ENCODE peak calls at places on chromosomes 4 and X, in seven cellular contexts. M, W, P, A, C, U and O are unnamed samples. For H3K36me3 and H3K4me1, the result is how much of the 10 kb centered on the place peaks cover.

GRCh38 chr4:77021614-77022089 is 54.1 kb downstream of the CCNI start:
- DNase-seq in P (no peak), W (peak), A (no peak), M (no peak), U (no peak), C (no peak), O (no peak)

GRCh38 chr4:153465922-153466636 is at the start of gene TMEM131L:
- DNase-seq in W (peak), U (no peak), P (peak), C (peak), M (peak), A (peak), O (peak)

GRCh38 chr4:96093563-96093962 is 253.7 kb downstream of the PDHA2 start:
- DNase-seq in C (no peak), P (no peak), U (no peak), A (no peak), W (no peak), M (no peak), O (no peak)

GRCh38 chrX:136768469-136769084 is 12.2 kb downstream of the ARHGEF6 start:
- DNase-seq in A (no peak), U (no peak), C (peak), W (peak), P (no peak), M (peak), O (no peak)

GRCh38 chr4:17398805-17399204 is 113.1 kb downstream of the QDPR start:
- DNase-seq in U (no peak), M (no peak), C (no peak), A (no peak), W (no peak), P (no peak), O (no peak)

GRCh38 chr4:164313899-164314298 is 440.0 kb upstream of the SMIM31 start:
- DNase-seq in W (no peak), P (no peak), C (no peak), U (no peak), M (no peak), A (no peak), O (no peak)

GRCh38 chr4:12179264-12179616 is 750.5 kb upstream of the HS3ST1 start:
- DNase-seq in M (peak), A (no peak), U (no peak), W (no peak), C (no peak), P (no peak), O (no peak)

GRCh38 chrX:17065100-17065499 is 118.6 kb downstream of the REPS2 start:
- DNase-seq in C (no peak), P (no peak), M (no peak), A (no peak), W (no peak), U (no peak), O (no peak)

GRCh38 chr4:48725414-48725813 is 54.7 kb downstream of the FRYL start:
- DNase-seq in M (no peak), C (no peak), W (no peak), U (no peak), A (no peak), P (no peak), O (no peak)
- H3K27ac ChIP-seq in M (no peak), C (no peak), W (no peak), U (no peak), A (no peak), P (no peak), O (no peak)

GRCh38 chrX:121433289-121433688 is 385.9 kb downstream of the GLUD2 start:
- DNase-seq in A (no peak), M (no peak), W (no peak), C (no peak), U (no peak), P (no peak), O (no peak)
- H3K36me3 ChIP-seq in A (under half), M (under half), W (under half), C (under half), U (under half), P (under half), O (under half)

GRCh38 chr4:110092646-110093045 is 105.8 kb downstream of the ELOVL6 start:
- DNase-seq in C (no peak), W (no peak), M (no peak), P (no peak), A (no peak), U (no peak), O (no peak)
- H3K4me1 ChIP-seq in C (under half), W (under half), M (under half), P (under half), A (under half), U (under half), O (under half)

DNA sequence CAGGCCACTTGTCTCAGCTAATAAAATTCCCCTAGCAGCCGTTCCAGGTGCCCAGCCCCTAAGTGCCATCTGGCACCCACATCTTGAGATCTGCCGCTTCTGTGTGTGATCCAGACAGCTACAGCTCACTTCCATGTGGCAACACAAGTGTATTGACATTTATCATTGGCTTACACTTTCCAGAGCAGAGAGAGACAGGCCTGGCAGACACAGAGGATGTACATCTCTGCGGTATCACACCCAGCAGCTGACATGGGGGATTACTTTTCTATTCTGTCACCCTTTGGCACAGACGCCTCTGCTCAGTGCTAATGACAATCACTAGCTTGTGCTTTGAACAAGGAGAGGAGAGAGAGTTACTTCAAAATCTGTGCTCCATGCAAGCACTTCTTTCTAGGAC is 195.9 kb downstream of the KDR start:
- DNase-seq in W (no peak), U (no peak), A (no peak), C (no peak), P (no peak), M (no peak), O (no peak)
- H3K27ac ChIP-seq in W (no peak), U (no peak), A (peak), C (no peak), P (no peak), M (peak), O (no peak)

GRCh38 chrX:115425359-115425758 is 135.6 kb upstream of the PLS3 start:
- DNase-seq in A (no peak), U (no peak), C (no peak), W (no peak), M (no peak), P (no peak), O (no peak)

GRCh38 chrX:115423091-115423490 is 133.6 kb downstream of the LUZP4 start:
- DNase-seq in M (no peak), A (no peak), P (no peak), W (no peak), C (no peak), U (no peak), O (no peak)

DNA sequence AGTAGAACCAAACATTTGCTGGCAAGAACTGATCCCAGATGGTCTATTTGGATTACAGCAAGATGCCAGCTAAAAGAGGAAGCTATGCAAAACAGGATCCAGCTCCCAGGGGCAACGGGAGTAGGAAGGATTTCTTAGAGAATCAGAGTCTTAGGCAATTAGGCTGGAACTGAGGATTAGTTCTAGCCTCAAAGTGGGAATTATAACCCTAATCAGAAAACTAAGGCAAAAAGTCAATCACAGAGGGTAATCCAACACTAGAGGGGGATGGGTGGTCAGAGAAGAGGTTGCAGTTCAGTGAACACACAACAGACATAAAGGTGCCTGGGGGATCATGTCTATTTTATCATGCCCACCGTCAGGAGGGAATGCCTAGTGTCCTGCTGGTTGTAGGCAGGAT is 133.0 kb upstream of the PLS3 start:
- DNase-seq in A (no peak), P (no peak), M (no peak), W (no peak), U (no peak), C (no peak), O (no peak)
- H3K36me3 ChIP-seq in A (under half), P (under half), M (under half), W (under half), U (under half), C (under half), O (under half)

DNA sequence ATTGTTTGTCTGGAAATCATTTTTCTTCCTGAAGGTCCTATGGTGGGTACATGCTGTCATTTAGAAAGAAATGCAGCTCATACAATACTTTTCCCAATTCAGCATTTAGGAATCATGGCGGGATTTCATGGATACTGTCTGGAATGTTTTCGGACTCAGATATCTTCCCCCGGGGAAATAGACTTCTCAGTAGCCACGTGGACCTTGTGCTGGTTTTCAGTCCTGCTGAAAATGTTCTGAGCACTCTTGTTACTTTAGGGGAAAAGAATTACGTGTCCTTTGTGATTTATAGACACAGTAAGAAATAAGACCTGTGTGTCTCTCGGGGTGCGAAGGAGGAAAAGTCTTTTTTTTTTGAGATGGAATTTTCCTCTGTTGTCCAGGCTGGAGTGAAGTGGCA is 3.8 kb downstream of the CD99 start:
- DNase-seq in U (no peak), A (peak), P (no peak), M (no peak), C (no peak), W (no peak), O (no peak)
- H3K4me1 ChIP-seq in U (under half), A (half or more), P (half or more), M (half or more), C (half or more), W (under half), O (half or more)

DNA sequence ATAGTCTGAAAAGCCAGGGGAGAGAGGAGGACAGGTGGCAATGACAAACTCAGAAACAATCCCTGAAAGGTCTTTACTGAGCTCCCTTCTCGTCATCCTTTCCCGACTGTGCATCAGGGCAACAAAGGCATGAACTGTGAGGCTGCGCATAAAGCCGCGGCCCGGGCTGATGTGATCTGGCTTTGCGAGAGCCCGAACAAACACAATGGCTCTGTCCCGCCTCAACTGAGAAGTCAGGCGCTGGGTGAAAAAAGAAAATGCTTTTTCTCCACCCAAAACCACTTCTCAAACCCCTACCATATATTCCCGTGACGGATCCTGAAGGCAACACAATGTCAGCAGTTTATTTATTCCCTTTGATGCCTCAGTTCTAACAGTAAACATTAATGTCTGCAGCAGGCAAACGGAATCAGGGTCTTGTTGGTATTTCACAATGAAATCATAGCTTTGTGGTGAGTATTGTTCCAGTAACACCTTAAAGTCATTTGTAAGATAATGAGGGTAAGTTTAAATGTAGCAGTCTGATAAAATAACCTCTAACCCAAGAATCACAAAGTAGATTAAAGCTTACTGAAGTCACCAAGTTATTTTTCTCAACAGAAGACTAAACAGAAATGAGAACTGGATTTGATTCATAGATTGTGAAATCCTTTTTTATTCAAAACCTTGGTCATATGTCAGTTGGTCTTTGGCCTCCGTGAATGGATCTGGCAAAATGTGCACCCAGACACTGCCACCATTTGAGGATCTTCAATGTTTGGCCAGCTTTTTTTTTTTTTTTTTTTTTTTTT is 67.4 kb downstream of the APBB2 start:
- DNase-seq in W (peak), M (no peak), A (peak), C (no peak), U (no peak), P (no peak), O (no peak)
- H3K27ac ChIP-seq in W (peak), M (peak), A (peak), C (no peak), U (peak), P (no peak), O (peak)

DNA sequence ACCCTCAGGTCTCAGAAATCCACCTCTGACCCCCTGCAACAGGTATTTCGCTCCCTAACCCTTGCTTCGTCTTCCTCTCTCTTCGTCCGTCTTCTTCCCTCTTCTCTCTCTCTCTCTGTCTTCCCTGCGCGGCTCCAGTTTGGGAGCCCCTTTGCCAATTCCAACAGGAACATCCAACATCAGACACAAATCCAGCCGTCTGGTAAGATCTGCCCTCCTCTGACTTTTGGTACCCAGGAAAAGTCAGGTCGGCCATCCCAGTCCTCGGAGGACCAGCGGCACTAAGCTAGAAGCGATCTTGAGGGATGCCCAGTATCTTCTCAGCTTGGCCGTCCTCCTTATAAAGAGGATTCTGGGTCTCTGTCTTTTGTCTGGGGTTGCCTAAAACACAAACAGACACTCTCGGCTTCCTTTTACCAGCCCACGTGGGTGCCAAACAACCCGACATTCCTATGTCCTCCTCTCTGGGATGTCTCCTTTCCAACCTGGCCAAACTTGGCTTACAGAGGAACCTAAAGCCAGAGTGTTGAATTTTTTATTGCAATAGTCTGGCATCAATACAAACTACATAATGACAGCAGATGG is 7.7 kb downstream of the ASMTL start:
- DNase-seq in W (peak), M (no peak), C (no peak), U (no peak), P (no peak), A (no peak), O (no peak)
- H3K36me3 ChIP-seq in W (under half), M (under half), C (half or more), U (under half), P (under half), A (under half), O (under half)

GRCh38 chr4:37666625-37667071 is 19.5 kb downstream of the RELL1 start:
- DNase-seq in P (no peak), W (peak), C (no peak), M (no peak), U (no peak), A (peak), O (no peak)

GRCh38 chr4:37667197-37668100 is 18.7 kb downstream of the RELL1 start:
- DNase-seq in P (no peak), U (no peak), W (no peak), A (peak), M (no peak), C (no peak), O (no peak)

GRCh38 chr4:37664696-37665095 is 21.5 kb downstream of the RELL1 start:
- DNase-seq in W (no peak), U (no peak), P (no peak), A (no peak), C (no peak), M (no peak), O (no peak)

GRCh38 chr4:37663552-37663951 is 22.6 kb downstream of the RELL1 start:
- DNase-seq in A (no peak), W (no peak), P (no peak), M (no peak), C (no peak), U (no peak), O (no peak)

GRCh38 chr4:37665347-37666009 is 20.7 kb downstream of the RELL1 start:
- DNase-seq in C (no peak), M (no peak), A (peak), U (no peak), P (no peak), W (no peak), O (no peak)
- H3K4me1 ChIP-seq in C (under half), M (half or more), A (half or more), U (under half), P (under half), W (under half), O (half or more)

DNA sequence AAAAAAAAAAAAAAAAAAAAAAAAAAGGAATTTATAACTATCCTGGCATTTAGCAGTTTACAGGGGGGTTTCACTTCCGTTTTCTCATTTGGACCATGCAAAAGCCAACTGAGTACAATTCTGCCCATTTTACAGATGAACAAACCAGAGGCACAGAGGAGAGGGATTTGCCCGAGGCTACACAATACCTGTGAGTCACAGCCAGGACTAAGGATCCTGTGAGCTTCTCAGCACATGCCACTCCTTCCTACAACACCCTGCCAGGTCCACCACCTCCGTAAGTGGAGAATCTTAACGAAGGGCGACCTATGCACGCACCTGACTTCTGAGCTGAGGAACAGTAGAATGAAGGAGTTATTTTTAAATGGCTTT is 75.4 kb upstream of the USP9X start:
- DNase-seq in P (no peak), M (no peak), C (no peak), W (no peak), A (no peak), U (no peak), O (no peak)
- H3K27ac ChIP-seq in P (peak), M (peak), C (no peak), W (no peak), A (peak), U (no peak), O (peak)